ENCODE peak calls at places on chromosomes 12 and 14, in five cellular contexts. R, T, O, H and S are unnamed samples.
A peak's percentile ranks its signal among the peaks of the same experiment; 100 is the strongest.

GRCh38 chr14:94374749-94375148 is 13.7 kb downstream of the SERPINA1 start:
- DNase-seq in T (no peak), H (no peak), O (no peak), R (no peak), S (no peak)

GRCh38 chr14:50421499-50421898 is 24.8 kb upstream of the CDKL1 start:
- DNase-seq in R (no peak), O (no peak), H (no peak), T (no peak), S (no peak)

GRCh38 chr12:118537481-118537917 is 161.1 kb downstream of the SUDS3 start:
- DNase-seq in T (no peak), R (no peak), O (peak; percentile 69), H (no peak), S (no peak)

GRCh38 chr14:37369446-37369845 is 171.7 kb downstream of the MIPOL1 start:
- DNase-seq in H (no peak), R (peak; percentile 62), O (no peak), T (no peak), S (no peak)

GRCh38 chr14:66045572-66046021 is 440.6 kb upstream of the CCDC196 start:
- DNase-seq in O (peak; percentile 70), R (no peak), T (no peak), H (no peak), S (no peak)

GRCh38 chr12:131808744-131809371 is 19.3 kb upstream of the MMP17 start:
- DNase-seq in T (no peak), R (no peak), O (peak; percentile 66), H (peak; percentile 23), S (no peak)

GRCh38 chr12:48794870-48795269 is 6.0 kb upstream of the ADCY6 start:
- DNase-seq in R (no peak), O (no peak), T (no peak), H (peak; percentile 29), S (no peak)

GRCh38 chr12:67433393-67434175 is 164.4 kb downstream of the CAND1 start:
- DNase-seq in T (no peak), R (no peak), O (no peak), H (peak; percentile 22), S (no peak)

GRCh38 chr12:95820096-95820703 is 29.6 kb upstream of the NTN4 start:
- DNase-seq in H (peak; percentile 23), R (peak; percentile 61), O (no peak), T (no peak), S (no peak)

GRCh38 chr14:58327019-58327418 is 28.7 kb downstream of the ARID4A start:
- DNase-seq in T (no peak), O (no peak), H (no peak), R (no peak), S (no peak)